ENCODE peak calls at places on chromosome 20, in seven cellular contexts. D is brain microvascular endothelial cell, Q is colonic mucosa, L is tibial artery, T is substantia nigra, G is HCT116, E is pancreas. H is an unnamed sample.

GRCh38 chr20:46176744-46177378 is 58.7 kb downstream of the CD40 start:
- DNase-seq in G (no peak), L (no peak), T (no peak), D (no peak), E (no peak), Q (no peak), H (no peak)

GRCh38 chr20:39661833-39662232 is 699.7 kb downstream of the DHX35 start:
- DNase-seq in G (no peak), T (no peak), Q (no peak), E (no peak), L (no peak), D (peak), H (no peak)

GRCh38 chr20:47274449-47275108 is 81.9 kb downstream of the ZMYND8 start:
- DNase-seq in Q (no peak), L (no peak), D (peak), E (no peak), G (peak), T (no peak), H (peak)

GRCh38 chr20:20440473-20440872 is 72.6 kb downstream of the INSM1 start:
- DNase-seq in Q (peak), E (no peak), T (no peak), D (no peak), L (no peak), G (no peak), H (no peak)

GRCh38 chr20:58233881-58234528 is 5.6 kb upstream of the ANKRD60 start:
- DNase-seq in E (no peak), T (no peak), D (no peak), G (no peak), Q (peak), L (no peak), H (no peak)

GRCh38 chr20:16059841-16060240 is 513.4 kb downstream of the KIF16B start:
- DNase-seq in Q (no peak), D (no peak), T (no peak), G (no peak), E (no peak), L (no peak), H (no peak)

GRCh38 chr20:19930461-19930860 is 86.7 kb upstream of the NAA20 start:
- DNase-seq in L (no peak), T (no peak), Q (no peak), E (no peak), G (no peak), D (no peak), H (no peak)

GRCh38 chr20:17403496-17403895 is 127.7 kb downstream of the BFSP1 start:
- DNase-seq in D (no peak), Q (no peak), G (no peak), T (no peak), L (no peak), E (no peak), H (no peak)

GRCh38 chr20:57807418-57808265 is 97.8 kb upstream of the PMEPA1 start:
- DNase-seq in L (no peak), E (no peak), T (no peak), Q (no peak), G (no peak), D (no peak), H (no peak)

GRCh38 chr20:63697357-63697867 is 960 bp downstream of the TNFRSF6B start:
- DNase-seq in E (peak), Q (no peak), L (peak), G (no peak), T (no peak), D (no peak), H (peak)

GRCh38 chr20:44247676-44248419 is 740 bp downstream of the GDAP1L1 start:
- DNase-seq in E (peak), Q (no peak), L (no peak), D (peak), T (no peak), G (no peak), H (peak)

GRCh38 chr20:45254867-45255266 is 503 bp upstream of the SLPI start:
- DNase-seq in T (no peak), L (no peak), E (no peak), G (no peak), Q (no peak), D (no peak), H (peak)

GRCh38 chr20:59772931-59773913 is 160.2 kb downstream of the SYCP2 start:
- DNase-seq in D (no peak), Q (peak), T (no peak), G (no peak), L (no peak), E (no peak), H (no peak)

GRCh38 chr20:15447549-15447948 is 1110.1 kb upstream of the FLRT3 start:
- DNase-seq in L (no peak), E (no peak), G (no peak), T (no peak), Q (no peak), D (no peak), H (no peak)

GRCh38 chr20:63737940-63738686 is 1.5 kb upstream of the SLC2A4RG start:
- DNase-seq in D (no peak), G (no peak), L (no peak), Q (peak), T (no peak), E (peak), H (no peak)

GRCh38 chr20:41034239-41034638 is 5.6 kb downstream of the TOP1 start:
- DNase-seq in D (no peak), L (no peak), T (no peak), G (no peak), E (no peak), Q (no peak), H (no peak)

GRCh38 chr20:6178537-6178936 is 55.7 kb upstream of the FERMT1 start:
- DNase-seq in E (no peak), L (no peak), Q (no peak), D (peak), T (no peak), G (peak), H (peak)

GRCh38 chr20:14445902-14446301 is 108.5 kb upstream of the FLRT3 start:
- DNase-seq in D (no peak), L (no peak), T (no peak), E (no peak), G (no peak), Q (no peak), H (no peak)

GRCh38 chr20:43925215-43925614 is 10.6 kb downstream of the TOX2 start:
- DNase-seq in G (no peak), E (no peak), D (no peak), Q (no peak), T (no peak), L (no peak), H (no peak)

GRCh38 chr20:16615199-16615598 is 42.0 kb upstream of the KIF16B start:
- DNase-seq in G (no peak), Q (peak), D (peak), E (no peak), T (no peak), L (no peak), H (peak)

GRCh38 chr20:58645277-58645968 is 5.7 kb upstream of the STX16 start:
- DNase-seq in L (peak), D (no peak), G (no peak), Q (no peak), T (no peak), E (peak), H (peak)

GRCh38 chr20:56393133-56393472 is 658 bp downstream of the CSTF1 start:
- DNase-seq in T (no peak), E (no peak), D (no peak), G (no peak), L (no peak), Q (no peak), H (peak)

GRCh38 chr20:62571667-62572344 is 70.5 kb upstream of the SLCO4A1 start:
- DNase-seq in T (no peak), G (peak), E (no peak), Q (no peak), L (no peak), D (no peak), H (peak)

GRCh38 chr20:55685425-55685824 is 319.9 kb downstream of the CBLN4 start:
- DNase-seq in G (no peak), L (no peak), E (no peak), D (no peak), Q (no peak), T (no peak), H (no peak)

GRCh38 chr20:16378712-16379111 is 194.5 kb downstream of the KIF16B start:
- DNase-seq in E (no peak), Q (no peak), G (no peak), T (no peak), L (no peak), D (no peak), H (no peak)

GRCh38 chr20:10523438-10523837 is 88.3 kb downstream of the SLX4IP start:
- DNase-seq in D (no peak), G (no peak), T (no peak), Q (no peak), E (no peak), L (no peak), H (no peak)

GRCh38 chr20:54879393-54879792 is 404.0 kb downstream of the DOK5 start:
- DNase-seq in D (no peak), G (no peak), Q (no peak), E (no peak), L (no peak), T (no peak), H (no peak)

GRCh38 chr20:38214256-38214870 is 46.2 kb downstream of the KIAA1755 start:
- DNase-seq in T (no peak), Q (no peak), D (peak), L (no peak), G (no peak), E (no peak), H (no peak)

GRCh38 chr20:22905667-22906066 is 129.4 kb upstream of the SSTR4 start:
- DNase-seq in L (peak), D (no peak), G (no peak), Q (no peak), T (no peak), E (no peak), H (no peak)

GRCh38 chr20:38791940-38792339 is 13.6 kb upstream of the PPP1R16B start:
- DNase-seq in T (no peak), E (no peak), G (no peak), D (no peak), Q (no peak), L (no peak), H (no peak)

GRCh38 chr20:44688053-44688625 is 27.0 kb upstream of the CCN5 start:
- DNase-seq in L (no peak), E (no peak), T (no peak), G (no peak), D (no peak), Q (no peak), H (no peak)

GRCh38 chr20:49706548-49707517 is 6.8 kb downstream of the B4GALT5 start:
- DNase-seq in T (no peak), D (no peak), E (no peak), Q (peak), G (no peak), L (no peak), H (no peak)
- H3K27ac ChIP-seq in T (peak), D (no peak), E (no peak), Q (peak), G (no peak), L (peak), H (no peak)

GRCh38 chr20:48752963-48753362 is 74.8 kb downstream of the PREX1 start:
- DNase-seq in D (no peak), E (no peak), L (no peak), Q (no peak), T (no peak), G (no peak), H (no peak)
- H3K27ac ChIP-seq in D (no peak), E (no peak), L (no peak), Q (no peak), T (no peak), G (no peak), H (no peak)

GRCh38 chr20:51540585-51540984 is 1.9 kb downstream of the NFATC2 start:
- DNase-seq in Q (no peak), D (no peak), E (no peak), G (no peak), T (no peak), L (no peak), H (no peak)

GRCh38 chr20:51545515-51545914 is 3.0 kb upstream of the NFATC2 start:
- DNase-seq in E (no peak), Q (no peak), G (no peak), L (no peak), D (no peak), T (no peak), H (no peak)

GRCh38 chr20:51541189-51542032 is 1.1 kb downstream of the NFATC2 start:
- DNase-seq in L (peak), T (peak), Q (peak), G (no peak), D (peak), E (peak), H (no peak)

GRCh38 chr20:51542033-51542893 is at the start of gene NFATC2:
- DNase-seq in L (no peak), Q (peak), D (no peak), G (no peak), E (peak), T (no peak), H (peak)

DNA sequence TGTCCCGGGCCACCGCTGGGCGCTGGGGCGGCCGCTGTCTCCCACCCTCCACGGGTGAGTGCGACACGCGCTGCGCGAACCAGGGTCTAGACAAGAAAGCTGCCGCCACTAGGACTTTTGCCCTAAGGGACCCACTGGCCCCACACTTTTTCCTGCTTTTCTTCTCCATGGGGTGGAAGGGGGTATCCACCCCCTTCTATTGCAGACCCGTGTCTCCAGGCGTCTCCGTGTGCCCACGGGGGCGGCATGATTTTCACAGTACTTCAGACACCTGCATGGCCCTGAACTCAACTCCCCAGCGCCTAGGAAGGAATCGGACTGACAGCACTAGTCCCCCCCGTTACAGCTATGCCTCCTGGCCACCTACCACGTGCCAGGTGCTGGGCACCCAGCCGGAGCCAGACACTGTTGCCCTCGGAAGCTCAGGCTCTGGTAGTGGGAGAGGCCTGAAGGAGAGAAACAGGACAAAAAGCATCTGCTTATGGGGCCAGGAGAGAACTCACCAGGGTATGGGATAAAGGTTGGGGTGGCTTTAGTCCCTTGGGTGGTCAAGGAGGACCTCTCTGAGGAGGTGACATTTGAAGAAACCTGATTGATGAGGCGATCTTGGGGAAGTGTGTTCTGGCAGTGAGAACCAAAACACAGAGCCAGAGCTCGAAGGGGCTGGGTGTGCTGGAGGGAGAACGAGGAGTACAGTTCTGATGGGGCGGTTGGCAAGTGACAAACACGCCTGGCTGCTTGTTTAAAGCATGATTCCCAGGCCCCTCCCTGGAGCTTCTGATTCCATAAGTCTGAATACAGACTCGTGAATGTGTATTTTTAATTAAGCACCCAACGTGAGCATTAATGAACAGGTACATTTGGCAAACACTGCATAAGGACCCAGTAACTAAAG is 622 bp upstream of the NFATC2 start:
- DNase-seq in G (no peak), E (peak), T (no peak), L (no peak), Q (no peak), D (no peak), H (no peak)
- H3K27ac ChIP-seq in G (no peak), E (no peak), T (no peak), L (no peak), Q (no peak), D (no peak), H (no peak)

GRCh38 chr20:1029980-1030379 is 27.9 kb upstream of the RSPO4 start:
- DNase-seq in L (no peak), E (no peak), T (no peak), G (no peak), D (no peak), Q (no peak), H (no peak)
- H3K27ac ChIP-seq in L (no peak), E (no peak), T (no peak), G (no peak), D (no peak), Q (no peak), H (no peak)

GRCh38 chr20:34062651-34063482 is 49.2 kb downstream of the EIF2S2 start:
- DNase-seq in T (no peak), D (no peak), L (no peak), E (no peak), Q (no peak), G (no peak), H (no peak)
- H3K27ac ChIP-seq in T (no peak), D (no peak), L (no peak), E (no peak), Q (no peak), G (no peak), H (peak)

GRCh38 chr20:31662372-31662854 is 24.7 kb downstream of the COX4I2 start:
- DNase-seq in L (no peak), G (no peak), E (no peak), Q (no peak), T (no peak), D (no peak), H (no peak)
- H3K27ac ChIP-seq in L (peak), G (peak), E (peak), Q (peak), T (peak), D (no peak), H (peak)

GRCh38 chr20:36848078-36848660 is 27.8 kb upstream of the TLDC2 start:
- DNase-seq in D (peak), T (no peak), Q (no peak), E (no peak), G (no peak), L (peak), H (no peak)
- H3K27ac ChIP-seq in D (peak), T (peak), Q (peak), E (no peak), G (no peak), L (peak), H (peak)

GRCh38 chr20:2817341-2817726 is 1.2 kb downstream of the TMEM239 start:
- DNase-seq in D (no peak), L (no peak), E (no peak), T (no peak), Q (no peak), G (no peak), H (no peak)
- H3K27ac ChIP-seq in D (no peak), L (no peak), E (no peak), T (no peak), Q (no peak), G (no peak), H (no peak)

GRCh38 chr20:4681971-4682370 is 39.7 kb upstream of the PRND start:
- DNase-seq in L (no peak), G (no peak), Q (no peak), T (no peak), E (no peak), D (no peak), H (peak)
- H3K27ac ChIP-seq in L (no peak), G (no peak), Q (no peak), T (no peak), E (no peak), D (no peak), H (peak)

DNA sequence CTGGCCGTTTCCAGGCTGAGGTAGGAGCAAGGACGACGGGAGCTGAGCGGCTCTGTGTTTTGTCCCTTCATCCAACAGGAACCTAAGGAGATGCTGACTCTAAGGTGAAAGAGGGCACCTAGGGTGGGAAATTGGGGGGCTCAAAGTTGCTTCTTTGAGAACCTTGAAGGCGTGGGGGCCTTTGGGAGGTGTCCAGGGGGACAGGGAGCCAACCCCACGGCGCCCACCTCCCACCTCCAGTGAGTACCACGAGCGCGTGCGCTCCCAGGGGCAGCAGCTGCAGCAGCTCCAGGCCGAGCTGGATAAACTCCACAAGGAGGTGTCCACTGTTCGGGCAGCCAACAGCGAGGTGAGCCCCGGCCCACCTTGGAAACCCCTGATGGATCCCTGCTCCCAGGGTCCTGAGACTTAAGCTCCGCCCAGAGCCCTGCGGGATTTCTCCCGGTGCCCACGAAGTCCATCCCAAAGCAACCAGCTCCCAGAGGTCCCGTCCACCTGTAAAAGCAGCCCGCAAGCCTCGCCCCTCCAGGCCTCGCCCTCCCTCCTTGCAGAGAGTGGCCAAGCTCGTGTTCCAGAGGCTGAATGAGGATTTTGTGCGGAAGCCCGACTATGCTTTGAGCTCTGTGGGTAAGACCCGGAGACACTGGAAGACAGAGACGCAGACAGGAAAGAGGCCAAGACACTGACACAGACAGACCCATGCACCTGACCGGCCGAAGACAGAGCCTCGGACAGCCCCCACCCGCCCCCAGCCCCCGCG is 2.9 kb downstream of the SPAG4 start:
- DNase-seq in G (no peak), E (peak), D (peak), L (no peak), T (no peak), Q (peak), H (peak)
- H3K27ac ChIP-seq in G (peak), E (no peak), D (no peak), L (peak), T (no peak), Q (no peak), H (peak)

H was measured in RWPE1.